ENCODE peak calls at places on chromosomes 6 and 20, in five cellular contexts. One of them, this sample, is unnamed.

GRCh38 chr6:88763160-88763559 is 200.3 kb downstream of the RNGTT start:
- DNase-seq in heart right ventricle: no peak
- DNase-seq in body of pancreas: no peak
- DNase-seq in K562: no peak
- DNase-seq in uterus: no peak
- DNase-seq in this sample: no peak

GRCh38 chr20:43942661-43943285 is 28.1 kb downstream of the TOX2 start:
- DNase-seq in heart right ventricle: no peak
- DNase-seq in body of pancreas: no peak
- DNase-seq in K562: no peak
- DNase-seq in uterus: no peak
- DNase-seq in this sample: peak

GRCh38 chr6:159151266-159151855 is 17.8 kb upstream of the FNDC1 start:
- DNase-seq in heart right ventricle: no peak
- DNase-seq in body of pancreas: peak
- DNase-seq in K562: peak
- DNase-seq in uterus: peak
- DNase-seq in this sample: peak

GRCh38 chr20:42494290-42494689 is 695.4 kb downstream of the PTPRT start:
- DNase-seq in heart right ventricle: no peak
- DNase-seq in body of pancreas: no peak
- DNase-seq in K562: no peak
- DNase-seq in uterus: no peak
- DNase-seq in this sample: no peak

GRCh38 chr6:43143235-43144124 is 27.6 kb upstream of the SRF start:
- DNase-seq in heart right ventricle: peak
- DNase-seq in body of pancreas: peak
- DNase-seq in K562: peak
- DNase-seq in uterus: peak
- DNase-seq in this sample: peak

GRCh38 chr20:36491901-36492617 is 49.3 kb upstream of the MYL9 start:
- DNase-seq in heart right ventricle: no peak
- DNase-seq in body of pancreas: no peak
- DNase-seq in K562: no peak
- DNase-seq in uterus: no peak
- DNase-seq in this sample: peak

GRCh38 chr6:148164645-148165044 is 178.0 kb upstream of the SASH1 start:
- DNase-seq in heart right ventricle: no peak
- DNase-seq in body of pancreas: no peak
- DNase-seq in K562: peak
- DNase-seq in uterus: no peak
- DNase-seq in this sample: peak

GRCh38 chr6:42420741-42421140 is 31.0 kb downstream of the TRERF1 start:
- DNase-seq in heart right ventricle: no peak
- DNase-seq in body of pancreas: no peak
- DNase-seq in K562: no peak
- DNase-seq in uterus: no peak
- DNase-seq in this sample: no peak

GRCh38 chr6:129501401-129502051 is 208.5 kb downstream of the ARHGAP18 start:
- DNase-seq in heart right ventricle: peak
- DNase-seq in body of pancreas: peak
- DNase-seq in K562: peak
- DNase-seq in uterus: peak
- DNase-seq in this sample: peak

GRCh38 chr20:10671850-10672578 is 1.8 kb downstream of the JAG1 start:
- DNase-seq in heart right ventricle: peak
- DNase-seq in body of pancreas: peak
- DNase-seq in K562: peak
- DNase-seq in uterus: peak
- DNase-seq in this sample: peak

GRCh38 chr6:2917801-2918495 is 14.8 kb upstream of the SERPINB9 start:
- DNase-seq in heart right ventricle: no peak
- DNase-seq in body of pancreas: no peak
- DNase-seq in K562: no peak
- DNase-seq in uterus: no peak
- DNase-seq in this sample: no peak

GRCh38 chr6:37524025-37524647 is 24.4 kb upstream of the CCDC167 start:
- DNase-seq in heart right ventricle: no peak
- DNase-seq in body of pancreas: no peak
- DNase-seq in K562: no peak
- DNase-seq in uterus: no peak
- DNase-seq in this sample: peak

GRCh38 chr6:139109558-139109957 is 25.3 kb upstream of the HECA start:
- DNase-seq in heart right ventricle: peak
- DNase-seq in body of pancreas: no peak
- DNase-seq in K562: no peak
- DNase-seq in uterus: no peak
- DNase-seq in this sample: peak

GRCh38 chr6:12009904-12010634 is 2.0 kb upstream of the HIVEP1 start:
- DNase-seq in heart right ventricle: no peak
- DNase-seq in body of pancreas: no peak
- DNase-seq in K562: no peak
- DNase-seq in uterus: no peak
- DNase-seq in this sample: peak

GRCh38 chr6:101224751-101225150 is 168.8 kb upstream of the GRIK2 start:
- DNase-seq in heart right ventricle: no peak
- DNase-seq in body of pancreas: no peak
- DNase-seq in K562: no peak
- DNase-seq in uterus: no peak
- DNase-seq in this sample: no peak

GRCh38 chr6:63785006-63785405 is 149.4 kb downstream of the PHF3 start:
- DNase-seq in heart right ventricle: no peak
- DNase-seq in body of pancreas: no peak
- DNase-seq in K562: no peak
- DNase-seq in uterus: no peak
- DNase-seq in this sample: no peak

GRCh38 chr6:37362101-37362823 is 8.5 kb downstream of the RNF8 start:
- DNase-seq in heart right ventricle: no peak
- DNase-seq in body of pancreas: no peak
- DNase-seq in K562: no peak
- DNase-seq in uterus: no peak
- DNase-seq in this sample: no peak

GRCh38 chr20:13213335-13213734 is 7.7 kb upstream of the ISM1 start:
- DNase-seq in heart right ventricle: no peak
- DNase-seq in body of pancreas: no peak
- DNase-seq in K562: no peak
- DNase-seq in uterus: no peak
- DNase-seq in this sample: no peak

GRCh38 chr6:36463686-36464085 is 20.9 kb downstream of the KCTD20 start:
- DNase-seq in heart right ventricle: no peak
- DNase-seq in body of pancreas: no peak
- DNase-seq in K562: no peak
- DNase-seq in uterus: no peak
- DNase-seq in this sample: peak

GRCh38 chr6:135853986-135854385 is 2.5 kb downstream of the PDE7B start:
- DNase-seq in heart right ventricle: no peak
- DNase-seq in body of pancreas: no peak
- DNase-seq in K562: no peak
- DNase-seq in uterus: no peak
- DNase-seq in this sample: peak

GRCh38 chr6:151084275-151084674 is 155.5 kb upstream of the AKAP12 start:
- DNase-seq in heart right ventricle: no peak
- DNase-seq in body of pancreas: no peak
- DNase-seq in K562: no peak
- DNase-seq in uterus: no peak
- DNase-seq in this sample: no peak

GRCh38 chr6:120608826-120609225 is 725.5 kb downstream of the TBC1D32 start:
- DNase-seq in heart right ventricle: no peak
- DNase-seq in body of pancreas: no peak
- DNase-seq in K562: no peak
- DNase-seq in uterus: no peak
- DNase-seq in this sample: peak

GRCh38 chr20:24634855-24635254 is 165.4 kb downstream of the SYNDIG1 start:
- DNase-seq in heart right ventricle: no peak
- DNase-seq in body of pancreas: no peak
- DNase-seq in K562: peak
- DNase-seq in uterus: no peak
- DNase-seq in this sample: peak

GRCh38 chr6:46035242-46035641 is 19.6 kb upstream of the CLIC5 start:
- DNase-seq in heart right ventricle: no peak
- DNase-seq in body of pancreas: no peak
- DNase-seq in K562: no peak
- DNase-seq in uterus: no peak
- DNase-seq in this sample: no peak

GRCh38 chr6:133855994-133856393 is 32.9 kb upstream of the TCF21 start:
- DNase-seq in heart right ventricle: no peak
- DNase-seq in body of pancreas: no peak
- DNase-seq in K562: no peak
- DNase-seq in uterus: no peak
- DNase-seq in this sample: no peak

GRCh38 chr20:2421247-2421646 is 40.5 kb downstream of the TGM6 start:
- DNase-seq in heart right ventricle: no peak
- DNase-seq in body of pancreas: no peak
- DNase-seq in K562: no peak
- DNase-seq in uterus: no peak
- DNase-seq in this sample: peak

GRCh38 chr6:106162926-106163325 is 76.8 kb downstream of the PRDM1 start:
- DNase-seq in heart right ventricle: no peak
- DNase-seq in body of pancreas: no peak
- DNase-seq in K562: no peak
- DNase-seq in uterus: no peak
- DNase-seq in this sample: no peak

GRCh38 chr6:34696189-34696738 is 303 bp downstream of the ILRUN start:
- DNase-seq in heart right ventricle: peak
- DNase-seq in body of pancreas: peak
- DNase-seq in K562: no peak
- DNase-seq in uterus: no peak
- DNase-seq in this sample: peak

GRCh38 chr6:48765352-48765961 is 654.5 kb upstream of the PTCHD4 start:
- DNase-seq in heart right ventricle: no peak
- DNase-seq in body of pancreas: no peak
- DNase-seq in K562: no peak
- DNase-seq in uterus: no peak
- DNase-seq in this sample: peak
- TF ChIP-seq CTCF in heart right ventricle: no peak
- TF ChIP-seq CTCF in body of pancreas: peak
- TF ChIP-seq CTCF in K562: no peak
- TF ChIP-seq CTCF in uterus: no peak
- TF ChIP-seq CTCF in this sample: peak

GRCh38 chr20:35088231-35088794 is 4.3 kb downstream of the TRPC4AP start:
- DNase-seq in heart right ventricle: no peak
- DNase-seq in body of pancreas: no peak
- DNase-seq in K562: no peak
- DNase-seq in uterus: no peak
- DNase-seq in this sample: peak

GRCh38 chr20:35092524-35093244 is at the start of gene TRPC4AP:
- DNase-seq in heart right ventricle: peak
- DNase-seq in body of pancreas: peak
- DNase-seq in K562: peak
- DNase-seq in uterus: peak
- DNase-seq in this sample: peak

GRCh38 chr20:35091808-35092523 is 641 bp downstream of the TRPC4AP start:
- DNase-seq in heart right ventricle: peak
- DNase-seq in body of pancreas: no peak
- DNase-seq in K562: no peak
- DNase-seq in uterus: no peak
- DNase-seq in this sample: peak

DNA sequence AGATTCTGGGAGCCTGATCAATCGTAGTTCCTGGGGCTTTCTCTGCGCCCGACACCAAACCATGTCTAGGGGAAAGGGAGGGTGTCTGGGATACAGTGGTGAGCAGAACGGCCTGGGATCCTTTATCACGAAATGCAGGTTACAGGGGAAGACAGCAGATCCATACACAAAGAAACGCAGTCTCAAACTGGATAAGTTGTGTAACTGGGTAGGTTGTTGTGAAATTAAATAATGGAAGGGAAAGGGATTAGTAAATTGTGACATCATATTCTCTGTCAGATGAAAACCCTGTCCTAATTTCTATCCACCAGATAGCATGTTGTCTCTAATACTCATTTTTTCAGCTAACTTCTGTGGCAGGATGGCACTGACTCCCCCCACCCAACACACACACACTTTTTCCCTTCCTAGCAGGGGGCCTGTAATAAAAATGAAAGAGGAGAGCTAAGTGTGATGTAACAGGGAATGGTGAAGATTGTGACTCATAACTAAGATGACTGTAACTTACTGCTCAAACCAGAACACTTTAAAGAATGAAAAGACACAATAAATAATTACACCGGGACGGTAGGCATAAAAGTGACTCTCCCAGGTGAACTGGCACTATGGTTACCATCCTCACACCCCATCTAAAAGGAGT is 758 bp upstream of the TRPC4AP start:
- DNase-seq in heart right ventricle: no peak
- DNase-seq in body of pancreas: no peak
- DNase-seq in K562: no peak
- DNase-seq in uterus: no peak
- DNase-seq in this sample: peak
- H3K4me3 ChIP-seq in heart right ventricle: peak
- H3K4me3 ChIP-seq in body of pancreas: no peak
- H3K4me3 ChIP-seq in K562: peak
- H3K4me3 ChIP-seq in uterus: peak
- H3K4me3 ChIP-seq in this sample: peak

DNA sequence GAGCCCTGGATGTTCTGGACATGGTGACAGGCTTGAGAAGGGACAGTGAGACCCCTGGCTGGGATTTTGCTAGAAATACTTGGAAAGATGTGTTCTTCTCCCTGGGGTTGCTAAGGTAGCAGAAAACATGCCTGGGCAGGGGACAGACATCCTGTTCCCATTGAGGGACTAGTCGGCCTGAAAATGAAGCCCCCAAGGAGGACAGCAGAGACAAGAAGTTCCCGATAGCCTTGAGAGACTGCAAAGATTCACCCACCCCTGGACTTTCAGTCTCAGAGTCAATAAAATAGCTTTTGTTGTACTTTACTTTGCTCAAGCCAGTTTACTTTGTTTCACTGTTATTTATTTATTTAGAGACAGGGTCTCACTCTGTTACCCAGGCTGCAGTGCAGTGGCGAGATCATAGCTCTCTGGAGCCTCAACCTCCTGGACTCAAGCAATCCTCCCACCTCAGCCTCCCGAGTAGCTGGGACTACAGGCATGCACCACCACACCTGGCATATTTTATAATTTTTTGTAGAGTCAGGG is 28.4 kb downstream of the ATP9A start:
- DNase-seq in heart right ventricle: no peak
- DNase-seq in body of pancreas: no peak
- DNase-seq in K562: no peak
- DNase-seq in uterus: no peak
- DNase-seq in this sample: no peak
- TF ChIP-seq CTCF in heart right ventricle: no peak
- TF ChIP-seq CTCF in body of pancreas: no peak
- TF ChIP-seq CTCF in K562: no peak
- TF ChIP-seq CTCF in uterus: no peak
- TF ChIP-seq CTCF in this sample: no peak

GRCh38 chr6:30914076-30914853 is at the start of gene VARS2:
- DNase-seq in heart right ventricle: peak
- DNase-seq in body of pancreas: peak
- DNase-seq in K562: peak
- DNase-seq in uterus: peak
- DNase-seq in this sample: peak

GRCh38 chr6:30915591-30915946 is 1.5 kb downstream of the VARS2 start:
- DNase-seq in heart right ventricle: no peak
- DNase-seq in body of pancreas: peak
- DNase-seq in K562: peak
- DNase-seq in uterus: no peak
- DNase-seq in this sample: peak

GRCh38 chr6:30912746-30913520 is 1.1 kb upstream of the VARS2 start:
- DNase-seq in heart right ventricle: no peak
- DNase-seq in body of pancreas: no peak
- DNase-seq in K562: no peak
- DNase-seq in uterus: no peak
- DNase-seq in this sample: no peak

GRCh38 chr6:30914854-30915590 is 984 bp downstream of the VARS2 start:
- DNase-seq in heart right ventricle: no peak
- DNase-seq in body of pancreas: no peak
- DNase-seq in K562: peak
- DNase-seq in uterus: no peak
- DNase-seq in this sample: no peak

GRCh38 chr6:30913721-30914075 is 340 bp upstream of the VARS2 start:
- DNase-seq in heart right ventricle: no peak
- DNase-seq in body of pancreas: no peak
- DNase-seq in K562: no peak
- DNase-seq in uterus: no peak
- DNase-seq in this sample: no peak
- H3K4me3 ChIP-seq in heart right ventricle: peak
- H3K4me3 ChIP-seq in body of pancreas: no peak
- H3K4me3 ChIP-seq in K562: no peak
- H3K4me3 ChIP-seq in uterus: peak
- H3K4me3 ChIP-seq in this sample: peak

This sample was measured in choroid plexus epithelial cell.